ENCODE peak calls at places on chromosomes 3 and 15, in nine cellular contexts. P is ovary, R is suprapubic skin, Y is stomach, S is A549, H is IMR-90, X is lower leg skin, A is esophagus squamous epithelium, E is endothelial cell of umbilical vein. W is an unnamed sample.
A peak's percentile ranks its signal among the peaks of the same experiment; 100 is the strongest.

GRCh38 chr15:90618330-90619136 is 88.8 kb downstream of the CRTC3 start:
- DNase-seq in S (no peak), Y (no peak), R (no peak), A (no peak), X (peak; percentile 10), E (no peak), P (no peak), H (peak; percentile 17), W (no peak)

GRCh38 chr3:154926721-154927120 is 153.4 kb upstream of the MME start:
- DNase-seq in H (no peak), A (no peak), X (no peak), R (no peak), P (no peak), S (no peak), E (no peak), Y (no peak), W (no peak)

GRCh38 chr3:38039899-38040261 is 872 bp downstream of the DLEC1 start:
- DNase-seq in A (peak; percentile 13), Y (peak; percentile 71), R (no peak), X (peak; percentile 92), E (no peak), H (peak; percentile 42), P (peak; percentile 60), S (no peak), W (peak; percentile 50)

GRCh38 chr3:138265745-138266144 is 63.9 kb downstream of the NME9 start:
- DNase-seq in E (no peak), H (no peak), R (no peak), P (no peak), A (no peak), S (no peak), X (no peak), Y (no peak), W (no peak)

GRCh38 chr3:145144361-145144760 is 1016.6 kb downstream of the PLOD2 start:
- DNase-seq in R (no peak), P (no peak), S (no peak), E (no peak), A (no peak), H (no peak), Y (no peak), X (no peak), W (no peak)

GRCh38 chr3:8777978-8778267 is 8.5 kb upstream of the OXTR start:
- DNase-seq in R (no peak), X (no peak), H (no peak), P (no peak), Y (no peak), A (no peak), E (no peak), S (no peak), W (no peak)

GRCh38 chr3:155185623-155186022 is 105.5 kb downstream of the MME start:
- DNase-seq in H (peak; percentile 75), X (no peak), A (no peak), S (no peak), E (no peak), P (no peak), Y (no peak), R (no peak), W (no peak)

GRCh38 chr15:68411276-68411675 is 20.7 kb downstream of the ITGA11 start:
- DNase-seq in E (no peak), H (no peak), S (no peak), P (no peak), R (peak; percentile 57), X (peak; percentile 74), Y (no peak), A (no peak), W (peak; percentile 15)

GRCh38 chr3:6254490-6254889 is 606.4 kb upstream of the GRM7 start:
- DNase-seq in H (no peak), E (no peak), X (no peak), S (no peak), R (no peak), P (no peak), A (no peak), Y (no peak), W (no peak)

GRCh38 chr3:6260551-6261191 is 600.2 kb upstream of the GRM7 start:
- DNase-seq in E (no peak), P (no peak), X (no peak), S (no peak), R (no peak), A (no peak), Y (no peak), H (no peak), W (no peak)

GRCh38 chr3:6250167-6250566 is 610.7 kb upstream of the GRM7 start:
- DNase-seq in H (no peak), S (no peak), X (no peak), E (no peak), A (no peak), P (no peak), R (no peak), Y (no peak), W (no peak)

GRCh38 chr3:6251612-6252011 is 609.3 kb upstream of the GRM7 start:
- DNase-seq in S (no peak), A (no peak), R (no peak), E (no peak), X (no peak), H (no peak), P (no peak), Y (no peak), W (no peak)

DNA sequence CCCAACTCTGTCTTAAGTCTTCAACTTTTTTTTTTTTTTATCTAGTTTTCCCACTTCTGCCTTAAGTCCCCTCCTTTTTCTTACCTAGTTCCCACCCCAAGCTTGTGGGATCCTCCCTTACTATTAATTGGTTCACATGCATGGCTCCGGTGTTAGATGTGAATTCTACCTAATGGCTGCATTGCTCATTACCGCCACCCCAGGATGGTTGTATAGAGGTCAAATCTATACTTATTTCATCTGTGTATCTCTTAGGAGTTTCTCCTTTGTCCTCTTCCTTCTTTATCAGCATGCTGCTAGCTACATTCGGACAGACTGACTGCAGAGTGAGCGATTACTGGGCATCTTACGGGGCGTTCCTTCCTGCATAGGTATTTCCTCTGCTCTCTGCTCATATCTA is 605.7 kb upstream of the GRM7 start:
- DNase-seq in P (no peak), Y (no peak), S (no peak), A (no peak), H (no peak), R (no peak), X (no peak), E (no peak), W (no peak)
- TF ChIP-seq CTCF in P (no peak), Y (no peak), S (no peak), A (no peak), H (no peak), R (no peak), X (no peak), E (no peak), W (no peak)

DNA sequence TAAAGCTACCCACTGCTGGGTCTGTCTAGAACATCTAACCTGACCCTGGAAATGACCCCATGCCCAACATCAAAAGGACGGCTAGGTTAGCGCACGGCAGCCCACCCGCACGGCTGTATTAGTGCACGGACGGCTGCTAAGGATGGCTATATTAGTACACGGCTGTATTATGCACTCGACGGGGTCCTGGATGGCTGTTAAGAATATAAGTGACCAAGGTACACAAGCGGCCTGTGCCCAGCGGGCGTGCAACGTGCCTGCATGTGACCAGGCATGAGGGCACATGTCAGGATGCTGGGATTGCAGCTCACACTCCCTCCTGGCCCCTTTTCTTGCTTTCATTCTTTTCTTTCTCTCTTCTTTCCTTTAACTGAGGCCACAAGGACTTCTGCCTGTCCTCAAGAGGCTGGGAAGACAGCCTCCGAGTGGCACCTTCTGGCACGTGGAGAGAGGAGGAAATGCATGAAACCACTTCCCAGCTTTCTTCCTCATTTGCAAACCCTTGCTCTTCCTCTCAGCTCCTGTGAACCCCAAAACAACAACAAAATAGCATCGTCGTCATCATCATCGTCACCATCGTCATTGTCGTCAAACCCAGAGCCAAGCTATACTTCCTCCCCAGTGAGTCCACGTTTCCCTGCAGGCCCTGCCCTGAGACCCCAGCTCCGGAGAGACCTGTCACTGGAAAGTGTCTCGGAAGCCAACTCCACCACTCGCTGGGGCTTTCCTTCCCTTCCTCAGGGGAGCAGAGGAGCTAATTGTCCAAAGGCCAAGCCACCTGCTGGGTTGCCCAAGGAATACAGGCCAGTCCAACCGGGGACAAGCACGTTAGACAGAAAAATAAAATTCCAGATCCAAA is 101.8 kb downstream of the CHSY1 start:
- DNase-seq in S (no peak), X (no peak), A (no peak), Y (no peak), H (no peak), P (no peak), R (no peak), E (no peak), W (no peak)
- TF ChIP-seq POLR2A in S (no peak), X (no peak), A (no peak), Y (no peak), H (no peak), P (no peak), R (no peak), E (no peak), W (no peak)

GRCh38 chr3:65914032-65914739 is 124.5 kb downstream of the MAGI1 start:
- DNase-seq in E (peak; percentile 34), R (no peak), A (no peak), H (no peak), S (no peak), Y (no peak), X (no peak), P (no peak), W (no peak)

GRCh38 chr3:65919841-65920240 is 118.9 kb downstream of the MAGI1 start:
- DNase-seq in Y (no peak), R (no peak), X (no peak), H (peak; percentile 80), A (no peak), P (no peak), E (no peak), S (no peak), W (no peak)

GRCh38 chr3:65915477-65915876 is 123.2 kb downstream of the MAGI1 start:
- DNase-seq in P (no peak), E (peak; percentile 81), R (no peak), X (no peak), S (no peak), H (no peak), A (no peak), Y (no peak), W (no peak)

GRCh38 chr3:65912647-65913046 is 126.1 kb downstream of the MAGI1 start:
- DNase-seq in X (no peak), P (no peak), R (no peak), A (no peak), E (no peak), H (no peak), Y (no peak), S (no peak), W (no peak)

GRCh38 chr3:65914740-65915366 is 123.9 kb downstream of the MAGI1 start:
- DNase-seq in X (no peak), A (no peak), H (no peak), Y (no peak), R (no peak), S (no peak), E (peak; percentile 17), P (no peak), W (no peak)
- TF ChIP-seq CTCF in X (no peak), A (no peak), H (peak; percentile 19), Y (no peak), R (no peak), S (peak; percentile 21), E (no peak), P (no peak), W (no peak)

GRCh38 chr15:71449363-71449762 is 334.1 kb downstream of the THSD4 start:
- DNase-seq in A (no peak), P (no peak), H (no peak), X (no peak), S (no peak), E (no peak), Y (no peak), R (no peak), W (no peak)

GRCh38 chr15:71448688-71449114 is 333.4 kb downstream of the THSD4 start:
- DNase-seq in S (peak; percentile 86), A (no peak), E (peak; percentile 87), X (no peak), H (peak; percentile 71), Y (peak; percentile 60), R (no peak), P (peak; percentile 48), W (no peak)

GRCh38 chr15:71449956-71450355 is 334.7 kb downstream of the THSD4 start:
- DNase-seq in A (no peak), R (no peak), P (no peak), S (no peak), H (no peak), X (no peak), E (no peak), Y (no peak), W (no peak)

GRCh38 chr15:71444866-71445590 is 329.8 kb downstream of the THSD4 start:
- DNase-seq in E (no peak), R (no peak), H (peak; percentile 82), S (peak; percentile 92), Y (no peak), P (no peak), A (no peak), X (no peak), W (no peak)

DNA sequence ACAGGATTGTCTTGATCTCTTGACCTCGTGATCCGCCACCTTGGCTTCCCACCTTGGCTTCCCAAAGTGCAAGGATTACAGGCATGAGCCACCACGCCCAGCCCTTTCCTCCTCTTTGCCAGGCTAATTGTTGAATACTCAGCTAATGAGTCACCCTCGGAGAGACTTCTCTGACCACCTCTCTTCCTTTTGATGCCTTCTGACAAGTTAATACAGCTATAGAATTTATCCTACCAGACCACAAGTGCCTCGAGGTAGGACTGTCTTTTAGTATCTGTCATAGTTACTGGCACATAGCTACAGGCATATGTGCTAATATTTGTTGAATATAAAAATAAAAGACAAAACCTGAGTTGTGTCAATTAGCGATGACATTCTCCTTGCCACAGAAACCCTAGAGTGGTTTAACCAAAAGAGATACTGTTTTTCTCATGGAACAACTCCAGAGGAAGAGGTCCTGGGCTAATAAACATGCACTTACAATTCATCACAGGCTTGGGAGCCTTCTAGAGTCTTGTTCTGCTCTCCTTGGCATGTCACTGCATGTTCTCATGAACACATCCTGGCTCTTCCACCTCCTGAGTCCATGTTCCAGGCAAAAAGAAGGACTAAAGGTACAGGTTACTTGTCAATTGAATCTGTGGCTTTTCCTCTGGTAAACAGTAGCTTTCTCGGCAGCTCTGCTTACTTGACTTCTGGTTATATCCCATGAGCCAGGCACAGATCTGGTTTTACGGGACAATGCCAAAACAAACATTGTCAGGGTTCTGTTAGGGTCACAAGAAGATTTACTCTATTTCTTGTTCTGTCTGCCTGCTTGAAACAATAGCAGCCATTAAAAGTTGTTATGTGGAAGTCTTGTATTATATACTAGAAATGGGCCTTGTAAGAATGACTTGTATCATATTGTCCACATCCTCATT is 332.3 kb downstream of the THSD4 start:
- DNase-seq in H (peak; percentile 36), S (peak; percentile 81), R (no peak), P (no peak), X (no peak), E (peak; percentile 76), A (no peak), Y (peak; percentile 34), W (no peak)
- TF ChIP-seq POLR2A in H (no peak), S (no peak), R (no peak), P (no peak), X (no peak), E (no peak), A (no peak), Y (no peak), W (no peak)

W was measured in right lobe of liver.